ENCODE peak calls at places on chromosome 5, in five cellular contexts. B is IMR-90, A is A549, Z is sigmoid colon, C is GM12878. O is an unnamed sample.

GRCh38 chr5:14912206-14912605 is 40.6 kb upstream of the ANKH start:
- DNase-seq in A (no peak), Z (no peak), C (no peak), B (no peak), O (no peak)

GRCh38 chr5:119063579-119064379 is 7.1 kb upstream of the DMXL1 start:
- DNase-seq in B (peak), A (peak), C (no peak), Z (no peak), O (peak)

GRCh38 chr5:68264024-68264956 is 48.7 kb downstream of the PIK3R1 start:
- DNase-seq in A (no peak), Z (no peak), C (no peak), B (peak), O (no peak)

GRCh38 chr5:172364773-172365172 is 81.2 kb upstream of the UBTD2 start:
- DNase-seq in A (no peak), C (no peak), B (no peak), Z (no peak), O (no peak)

GRCh38 chr5:172496671-172497371 is 42.5 kb upstream of the SH3PXD2B start:
- DNase-seq in C (no peak), Z (peak), A (no peak), B (no peak), O (no peak)

GRCh38 chr5:115666023-115666422 is 40.2 kb upstream of the TMED7 start:
- DNase-seq in A (no peak), C (no peak), B (no peak), Z (no peak), O (no peak)

GRCh38 chr5:83306572-83307241 is 164.8 kb upstream of the VCAN start:
- DNase-seq in A (no peak), C (peak), Z (peak), B (peak), O (no peak)

GRCh38 chr5:3385874-3386536 is 209.6 kb upstream of the IRX1 start:
- DNase-seq in A (no peak), Z (no peak), B (no peak), C (no peak), O (no peak)

GRCh38 chr5:96340357-96340756 is 92.7 kb downstream of the PCSK1 start:
- DNase-seq in A (no peak), B (no peak), C (no peak), Z (no peak), O (no peak)

GRCh38 chr5:103364074-103364473 is 105.5 kb downstream of the MACIR start:
- DNase-seq in C (no peak), Z (no peak), B (peak), A (no peak), O (no peak)

GRCh38 chr5:13632676-13633075 is 311.8 kb downstream of the DNAH5 start:
- DNase-seq in A (peak), C (no peak), B (peak), Z (no peak), O (no peak)

GRCh38 chr5:150320048-150320555 is 17.4 kb upstream of the ARSI start:
- DNase-seq in A (peak), Z (peak), B (peak), C (no peak), O (no peak)

GRCh38 chr5:90409318-90410177 is at the start of gene CETN3:
- DNase-seq in C (peak), Z (peak), A (peak), B (peak), O (peak)
- TF ChIP-seq POLR2A in C (peak), Z (peak), A (peak), B (peak), O (peak)

GRCh38 chr5:134524826-134525686 is at the start of gene JADE2:
- DNase-seq in A (peak), B (peak), Z (peak), C (no peak), O (peak)
- TF ChIP-seq POLR2A in A (peak), B (peak), Z (peak), C (peak), O (peak)

GRCh38 chr5:134465856-134466240 is 54.2 kb upstream of the CDKN2AIPNL start:
- DNase-seq in Z (peak), C (no peak), B (peak), A (peak), O (peak)
- TF ChIP-seq POLR2A in Z (peak), C (peak), B (peak), A (peak), O (no peak)

GRCh38 chr5:36240779-36241635 is 718 bp downstream of the NADK2 start:
- DNase-seq in Z (peak), A (peak), B (peak), C (no peak), O (peak)
- TF ChIP-seq POLR2A in Z (no peak), A (no peak), B (no peak), C (peak), O (no peak)

DNA sequence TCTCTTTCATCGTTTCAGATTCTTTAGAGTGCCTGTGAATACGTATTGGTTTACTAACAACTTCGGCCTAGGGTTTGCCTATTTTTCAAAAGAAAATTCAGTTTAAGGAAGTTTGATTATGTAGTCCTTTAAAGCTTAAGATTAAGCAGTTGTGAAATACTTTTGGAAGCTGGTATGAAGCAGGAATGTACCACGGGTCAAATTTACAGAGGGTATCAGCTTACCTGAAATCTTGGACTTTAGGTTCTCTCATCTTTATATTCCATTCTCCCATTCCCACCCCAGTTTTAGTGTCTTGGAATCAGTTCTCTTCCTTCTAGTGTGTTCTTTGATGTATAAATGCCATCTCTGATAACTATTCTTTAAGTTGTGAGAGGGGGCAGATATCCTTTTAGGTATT is 53.2 kb downstream of the IQGAP2 start:
- DNase-seq in Z (no peak), C (no peak), B (no peak), A (no peak), O (no peak)
- TF ChIP-seq POLR2A in Z (no peak), C (no peak), B (no peak), A (no peak), O (no peak)

GRCh38 chr5:111463304-111463703 is 49.0 kb downstream of the STARD4 start:
- DNase-seq in Z (no peak), A (no peak), C (no peak), B (no peak), O (no peak)
- TF ChIP-seq POLR2A in Z (no peak), A (no peak), C (no peak), B (no peak), O (no peak)

GRCh38 chr5:123035320-123035949 is 1.1 kb downstream of the PPIC start:
- DNase-seq in B (peak), A (peak), Z (peak), C (no peak), O (peak)

GRCh38 chr5:123035950-123036390 is 555 bp downstream of the PPIC start:
- DNase-seq in B (peak), Z (peak), C (no peak), A (peak), O (peak)

GRCh38 chr5:123039673-123040072 is 3.1 kb upstream of the PPIC start:
- DNase-seq in C (no peak), A (no peak), Z (no peak), B (no peak), O (no peak)

GRCh38 chr5:123037104-123037418 is 536 bp upstream of the PPIC start:
- DNase-seq in C (no peak), B (no peak), A (no peak), Z (no peak), O (no peak)

GRCh38 chr5:123036391-123037103 is at the start of gene PPIC:
- DNase-seq in C (no peak), B (peak), A (peak), Z (peak), O (peak)
- TF ChIP-seq POLR2A in C (no peak), B (no peak), A (peak), Z (peak), O (no peak)

DNA sequence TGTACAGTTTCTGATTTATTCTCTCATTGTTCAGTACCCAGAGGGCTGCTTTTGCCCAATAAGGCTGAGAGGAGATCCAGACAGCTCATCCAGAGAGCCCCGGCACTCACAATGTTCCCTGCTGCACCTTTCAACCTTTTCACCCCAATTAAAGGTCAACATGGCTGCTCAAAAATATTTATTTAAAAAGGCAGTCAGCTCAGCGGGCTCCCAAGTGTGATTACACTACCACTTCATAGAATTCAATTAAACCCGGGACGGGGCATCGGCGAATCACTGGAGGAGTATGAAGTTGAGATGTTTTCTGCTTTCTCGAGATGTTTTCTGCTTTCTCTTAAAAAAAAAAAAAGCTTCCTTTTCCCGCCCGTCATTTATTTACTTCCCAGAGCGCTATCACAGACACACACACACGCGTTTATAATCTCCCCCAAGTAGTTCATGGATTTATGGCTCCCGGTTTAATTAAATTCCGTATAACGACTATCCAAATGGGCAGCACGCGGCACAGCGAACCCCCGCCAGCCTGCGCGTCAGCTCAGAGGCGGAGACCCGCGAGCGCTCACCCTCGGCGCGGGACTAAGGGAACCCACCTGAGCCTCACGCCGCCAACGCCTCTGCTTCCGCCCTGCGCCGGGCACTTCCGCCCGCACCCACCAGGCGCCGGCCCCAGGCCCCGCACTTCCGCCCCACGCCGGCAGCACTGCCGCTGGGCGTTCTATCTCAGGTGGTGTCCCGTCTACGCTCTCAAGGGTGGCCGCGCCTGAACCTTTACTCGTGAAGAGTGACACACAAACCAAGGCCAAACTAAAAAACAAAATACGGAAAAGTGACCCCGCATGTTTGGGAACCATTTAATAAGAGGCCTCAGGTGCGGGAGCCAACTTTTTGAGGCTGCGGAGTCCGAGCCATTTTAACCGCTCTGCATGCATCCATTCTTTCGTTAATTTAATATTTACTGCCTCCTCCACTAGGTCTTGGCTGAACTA is at the start of gene C5orf63:
- DNase-seq in C (peak), B (peak), A (peak), Z (peak), O (peak)
- TF ChIP-seq POLR2A in C (peak), B (no peak), A (peak), Z (no peak), O (peak)